ENCODE peak calls at places on chromosomes 2 and 18, in seven cellular contexts. I is left cardiac atrium; W is psoas muscle; H is smooth muscle cell of the brain vasculature; Z is activated naive CD4-positive, alpha-beta T cell; P is SW480; L is WTC11. D is an unnamed sample.

GRCh38 chr2:134663451-134663850 is 55.3 kb downstream of the TMEM163 start:
- DNase-seq in I (no peak), W (no peak), H (no peak), Z (no peak), P (no peak), L (no peak), D (no peak)

GRCh38 chr2:58578276-58578675 is 337.2 kb upstream of the FANCL start:
- DNase-seq in I (no peak), W (no peak), H (no peak), Z (no peak), P (no peak), L (no peak), D (no peak)

GRCh38 chr2:195683174-195683573 is 26.1 kb downstream of the SLC39A10 start:
- DNase-seq in I (no peak), W (no peak), H (no peak), Z (no peak), P (no peak), L (no peak), D (no peak)

GRCh38 chr2:236177604-236177966 is 9.4 kb upstream of the GBX2 start:
- DNase-seq in I (peak; percentile 60), W (peak; percentile 66), H (no peak), Z (no peak), P (no peak), L (peak; percentile 89), D (no peak)

GRCh38 chr2:226766352-226767055 is 33.1 kb downstream of the IRS1 start:
- DNase-seq in I (no peak), W (no peak), H (no peak), Z (no peak), P (no peak), L (no peak), D (no peak)

GRCh38 chr2:234770081-234770506 is 181.7 kb upstream of the SH3BP4 start:
- DNase-seq in I (no peak), W (no peak), H (peak; percentile 31), Z (no peak), P (no peak), L (no peak), D (no peak)

GRCh38 chr2:145744541-145745386 is 1224.8 kb upstream of the ZEB2 start:
- DNase-seq in I (no peak), W (no peak), H (no peak), Z (no peak), P (no peak), L (no peak), D (no peak)

GRCh38 chr2:104758199-104758620 is 95.7 kb upstream of the POU3F3 start:
- DNase-seq in I (no peak), W (no peak), H (peak; percentile 54), Z (no peak), P (peak; percentile 38), L (peak; percentile 74), D (no peak)

GRCh38 chr2:86046985-86047384 is 58.7 kb downstream of the POLR1A start:
- DNase-seq in I (no peak), W (no peak), H (no peak), Z (no peak), P (no peak), L (no peak), D (peak; percentile 10)

GRCh38 chr2:235499306-235499812 is 5.5 kb downstream of the AGAP1 start:
- DNase-seq in I (no peak), W (no peak), H (no peak), Z (no peak), P (no peak), L (no peak), D (no peak)

GRCh38 chr2:128464456-128464855 is 145.8 kb upstream of the HS6ST1 start:
- DNase-seq in I (no peak), W (no peak), H (no peak), Z (no peak), P (no peak), L (no peak), D (no peak)

GRCh38 chr18:9599328-9599727 is 15.0 kb downstream of the PPP4R1 start:
- DNase-seq in I (no peak), W (no peak), H (no peak), Z (no peak), P (no peak), L (no peak), D (no peak)

GRCh38 chr2:149787206-149787605 is 199.6 kb upstream of the MMADHC start:
- DNase-seq in I (no peak), W (no peak), H (no peak), Z (no peak), P (no peak), L (no peak), D (no peak)

GRCh38 chr2:39521876-39522517 is 84.9 kb upstream of the MAP4K3 start:
- DNase-seq in I (no peak), W (no peak), H (no peak), Z (no peak), P (no peak), L (no peak), D (no peak)

GRCh38 chr2:64212346-64212745 is 68.1 kb upstream of the PELI1 start:
- DNase-seq in I (no peak), W (no peak), H (no peak), Z (no peak), P (no peak), L (no peak), D (no peak)

GRCh38 chr2:45380131-45380836 is 230.8 kb downstream of the SRBD1 start:
- DNase-seq in I (no peak), W (no peak), H (no peak), Z (no peak), P (no peak), L (no peak), D (no peak)

GRCh38 chr2:208320686-208321085 is 54.6 kb downstream of the PIKFYVE start:
- DNase-seq in I (peak; percentile 49), W (peak; percentile 32), H (peak; percentile 57), Z (no peak), P (no peak), L (no peak), D (no peak)

GRCh38 chr2:38552259-38552658 is 50.5 kb downstream of the HNRNPLL start:
- DNase-seq in I (no peak), W (no peak), H (no peak), Z (no peak), P (no peak), L (no peak), D (no peak)

GRCh38 chr2:2683581-2683980 is 352.5 kb upstream of the MYT1L start:
- DNase-seq in I (no peak), W (no peak), H (no peak), Z (no peak), P (no peak), L (no peak), D (no peak)

GRCh38 chr18:43159091-43159490 is 43.6 kb upstream of the RIT2 start:
- DNase-seq in I (no peak), W (no peak), H (no peak), Z (no peak), P (no peak), L (no peak), D (no peak)

GRCh38 chr18:45373286-45373880 is 241.9 kb upstream of the SLC14A2 start:
- DNase-seq in I (no peak), W (no peak), H (no peak), Z (no peak), P (no peak), L (no peak), D (no peak)

GRCh38 chr18:8912348-8913057 is 190.0 kb upstream of the NDUFV2 start:
- DNase-seq in I (no peak), W (no peak), H (no peak), Z (no peak), P (peak; percentile 31), L (peak; percentile 21), D (peak; percentile 62)

GRCh38 chr2:64225491-64225890 is 81.3 kb upstream of the PELI1 start:
- DNase-seq in I (no peak), W (no peak), H (no peak), Z (no peak), P (no peak), L (no peak), D (no peak)

GRCh38 chr2:181937473-181937872 is 45.9 kb downstream of the ITPRID2 start:
- DNase-seq in I (no peak), W (no peak), H (no peak), Z (no peak), P (no peak), L (no peak), D (no peak)

D was measured in Caco-2.